ENCODE peak calls at places on chromosome 20, in ten cellular contexts. O is fibroblast of lung; F is heart right ventricle; P is CD4-positive, CD25-positive, alpha-beta regulatory T cell; S is effector memory CD4-positive, alpha-beta T cell; C is breast epithelium; Y is GM23338; M is psoas muscle; E is K562; Q is tibial artery. N is an unnamed sample.

GRCh38 chr20:37973059-37973910 is 60.0 kb downstream of the TTI1 start:
- DNase-seq in O (no peak), F (no peak), P (no peak), S (no peak), C (no peak), Y (no peak), M (no peak), E (peak; percentile 28), Q (peak; percentile 29), N (no peak)

GRCh38 chr20:6882911-6883310 is 115.4 kb downstream of the BMP2 start:
- DNase-seq in O (peak; percentile 77), F (no peak), P (no peak), S (no peak), C (no peak), Y (no peak), M (no peak), E (no peak), Q (no peak), N (no peak)

GRCh38 chr20:59771506-59772372 is 161.7 kb downstream of the SYCP2 start:
- DNase-seq in O (no peak), F (peak; percentile 32), P (no peak), S (no peak), C (no peak), Y (no peak), M (no peak), E (no peak), Q (peak; percentile 42), N (no peak)

GRCh38 chr20:32958574-32958973 is 45.7 kb downstream of the SUN5 start:
- DNase-seq in O (no peak), F (no peak), P (no peak), S (no peak), C (no peak), Y (no peak), M (no peak), E (no peak), Q (peak; percentile 12), N (no peak)

GRCh38 chr20:57685134-57685851 is 24.5 kb downstream of the PMEPA1 start:
- DNase-seq in O (peak; percentile 77), F (peak; percentile 35), P (no peak), S (no peak), C (no peak), Y (no peak), M (no peak), E (no peak), Q (no peak), N (no peak)

GRCh38 chr20:11195169-11195568 is 521.4 kb upstream of the JAG1 start:
- DNase-seq in O (no peak), F (peak; percentile 13), P (no peak), S (no peak), C (no peak), Y (no peak), M (no peak), E (no peak), Q (no peak), N (no peak)

GRCh38 chr20:57211949-57212889 is 54.2 kb downstream of the BMP7 start:
- DNase-seq in O (peak; percentile 96), F (peak; percentile 60), P (no peak), S (no peak), C (peak; percentile 77), Y (peak; percentile 71), M (peak; percentile 75), E (no peak), Q (no peak), N (no peak)

GRCh38 chr20:3993109-3993508 is 22.2 kb downstream of the RNF24 start:
- DNase-seq in O (no peak), F (no peak), P (no peak), S (no peak), C (no peak), Y (no peak), M (no peak), E (no peak), Q (no peak), N (no peak)

GRCh38 chr20:47319517-47320252 is 36.8 kb downstream of the ZMYND8 start:
- DNase-seq in O (peak; percentile 87), F (peak; percentile 65), P (no peak), S (no peak), C (peak; percentile 96), Y (peak; percentile 98), M (peak; percentile 41), E (no peak), Q (no peak), N (no peak)

GRCh38 chr20:42484790-42485365 is 704.8 kb downstream of the PTPRT start:
- DNase-seq in O (no peak), F (no peak), P (no peak), S (no peak), C (no peak), Y (no peak), M (no peak), E (no peak), Q (no peak), N (no peak)

DNA sequence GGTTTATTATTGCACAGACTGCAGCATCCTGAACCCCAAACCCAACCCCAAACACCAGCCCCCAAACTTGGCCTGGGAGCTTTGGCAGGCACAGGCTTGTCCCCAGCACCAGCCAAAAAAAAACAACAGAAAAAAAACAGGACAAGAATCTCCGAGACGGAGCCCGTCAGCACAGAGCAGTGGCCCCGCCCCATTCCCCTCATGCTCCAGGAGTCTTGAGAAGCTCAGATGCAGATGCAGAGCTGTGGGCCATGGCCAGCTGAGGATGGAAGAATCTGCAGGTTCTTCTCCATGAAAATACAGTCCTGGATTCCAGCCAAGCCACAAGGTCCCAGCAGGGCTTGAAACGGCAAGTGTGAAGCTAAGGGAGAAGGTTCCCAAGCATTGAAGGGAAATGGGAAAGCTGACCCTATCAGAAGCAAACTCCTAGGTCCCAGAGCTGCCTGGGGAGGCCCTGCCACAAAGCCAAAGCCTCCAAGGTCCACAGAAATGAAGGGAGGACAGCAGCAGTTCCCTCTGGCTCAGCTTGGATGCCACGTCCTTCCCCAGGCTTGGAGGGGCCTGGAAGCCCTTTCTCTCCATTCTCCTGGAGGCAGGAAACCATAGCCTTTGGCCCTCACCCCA is 75.2 kb downstream of the JPH2 start:
- DNase-seq in O (peak; percentile 51), F (no peak), P (no peak), S (no peak), C (peak; percentile 63), Y (no peak), M (no peak), E (no peak), Q (peak; percentile 78), N (no peak)
- H3K4me1 ChIP-seq in O (no peaks in the 10 kb centered on the region), F (peaks cover 29% of the 10 kb centered on the region), P (peaks cover 4% of the 10 kb centered on the region), S (no peaks in the 10 kb centered on the region), C (no peaks in the 10 kb centered on the region), Y (no peaks in the 10 kb centered on the region), M (peaks cover 5% of the 10 kb centered on the region), E (no peaks in the 10 kb centered on the region), Q (no peaks in the 10 kb centered on the region), N (no peaks in the 10 kb centered on the region)

DNA sequence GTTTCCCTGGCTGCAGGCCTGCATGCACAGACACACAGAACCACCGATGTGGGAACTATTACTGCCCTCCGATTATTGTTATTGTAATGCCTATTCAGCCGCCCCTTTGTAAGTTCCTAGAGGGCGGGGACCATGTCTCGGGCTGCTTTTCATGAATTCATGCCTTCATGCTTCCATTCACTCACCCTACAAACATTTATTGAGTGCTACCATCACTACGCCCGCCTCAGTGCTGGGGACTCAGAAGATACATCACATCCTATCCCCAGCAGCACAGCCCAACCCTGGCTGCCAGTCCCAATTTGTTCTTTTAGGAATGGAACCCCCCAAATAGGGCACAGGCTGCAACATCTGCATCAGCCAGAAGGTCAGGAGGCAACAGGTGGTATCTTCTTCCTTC is 75.9 kb downstream of the FOXA2 start:
- DNase-seq in O (no peak), F (no peak), P (no peak), S (no peak), C (no peak), Y (no peak), M (no peak), E (no peak), Q (no peak), N (no peak)
- H3K4me1 ChIP-seq in O (no peaks in the 10 kb centered on the region), F (no peaks in the 10 kb centered on the region), P (no peaks in the 10 kb centered on the region), S (no peaks in the 10 kb centered on the region), C (no peaks in the 10 kb centered on the region), Y (peaks cover 8% of the 10 kb centered on the region), M (no peaks in the 10 kb centered on the region), E (peaks cover 10% of the 10 kb centered on the region), Q (no peaks in the 10 kb centered on the region), N (no peaks in the 10 kb centered on the region)

GRCh38 chr20:49697071-49697470 is 16.6 kb downstream of the B4GALT5 start:
- DNase-seq in O (no peak), F (no peak), P (no peak), S (no peak), C (peak; percentile 35), Y (peak; percentile 49), M (no peak), E (no peak), Q (no peak), N (no peak)
- H3K4me1 ChIP-seq in O (peaks cover 5% of the 10 kb centered on the region), F (peaks cover 89% of the 10 kb centered on the region), P (peaks cover 41% of the 10 kb centered on the region), S (peaks cover 21% of the 10 kb centered on the region), C (no peaks in the 10 kb centered on the region), Y (peaks cover 71% of the 10 kb centered on the region), M (peaks cover 92% of the 10 kb centered on the region), E (peaks cover 30% of the 10 kb centered on the region), Q (no peaks in the 10 kb centered on the region), N (no peaks in the 10 kb centered on the region)

GRCh38 chr20:17878912-17879602 is 89.5 kb downstream of the SNX5 start:
- DNase-seq in O (no peak), F (no peak), P (no peak), S (no peak), C (no peak), Y (no peak), M (no peak), E (peak; percentile 24), Q (no peak), N (no peak)

GRCh38 chr20:17875981-17876385 is 92.6 kb downstream of the SNX5 start:
- DNase-seq in O (no peak), F (no peak), P (no peak), S (no peak), C (no peak), Y (peak; percentile 45), M (no peak), E (no peak), Q (no peak), N (no peak)

GRCh38 chr20:17881741-17882064 is 86.9 kb downstream of the SNX5 start:
- DNase-seq in O (no peak), F (no peak), P (no peak), S (no peak), C (no peak), Y (no peak), M (no peak), E (no peak), Q (no peak), N (no peak)

GRCh38 chr20:17875106-17875980 is 93.3 kb downstream of the SNX5 start:
- DNase-seq in O (peak; percentile 83), F (peak; percentile 58), P (no peak), S (no peak), C (peak; percentile 93), Y (no peak), M (peak; percentile 79), E (no peak), Q (peak; percentile 86), N (no peak)

DNA sequence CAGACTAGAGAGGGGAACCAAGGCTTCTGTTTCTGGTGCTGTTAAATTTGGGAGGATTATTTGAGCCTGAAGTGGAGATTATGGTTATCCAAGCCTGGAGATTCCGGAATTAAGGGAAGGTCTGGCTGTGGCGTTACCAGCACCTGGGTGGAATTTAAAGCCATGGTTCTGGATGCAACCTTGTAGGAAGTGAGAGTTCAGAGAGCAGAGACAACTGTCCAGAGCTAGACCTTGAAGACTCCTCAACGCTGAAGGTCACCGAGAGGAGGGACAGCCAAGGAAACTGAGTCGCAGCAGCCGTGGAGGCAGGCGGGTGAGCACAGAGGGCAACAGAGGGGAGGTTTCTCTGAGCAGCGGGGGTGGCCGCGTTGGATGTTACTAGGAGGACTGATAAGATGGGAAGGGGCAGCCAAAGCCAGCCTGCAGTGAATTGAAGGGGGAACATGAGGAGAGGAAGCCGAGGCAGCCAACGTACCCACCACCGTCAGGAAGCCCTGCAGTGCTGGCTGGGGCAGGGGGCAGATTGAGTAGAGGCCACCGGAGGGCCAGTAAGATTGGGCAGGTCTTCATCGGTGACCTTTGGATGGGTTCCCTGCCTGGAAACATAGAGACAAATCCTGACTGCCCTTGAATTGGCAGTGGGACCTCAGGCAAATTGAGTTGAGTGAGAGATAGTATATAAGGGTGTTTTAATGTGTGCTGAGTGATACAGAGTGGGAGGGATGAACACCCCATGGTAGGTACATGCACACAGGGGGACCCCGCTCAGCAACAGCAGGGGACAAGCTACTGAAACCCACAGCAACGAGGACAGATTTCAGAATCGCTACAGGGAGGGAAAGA is 90.3 kb downstream of the SNX5 start:
- DNase-seq in O (no peak), F (no peak), P (no peak), S (no peak), C (no peak), Y (no peak), M (no peak), E (no peak), Q (peak; percentile 58), N (no peak)
- H3K4me1 ChIP-seq in O (peaks cover 21% of the 10 kb centered on the region), F (peaks cover 40% of the 10 kb centered on the region), P (no peaks in the 10 kb centered on the region), S (no peaks in the 10 kb centered on the region), C (peaks cover 14% of the 10 kb centered on the region), Y (peaks cover 17% of the 10 kb centered on the region), M (no peaks in the 10 kb centered on the region), E (no peaks in the 10 kb centered on the region), Q (peaks cover 4% of the 10 kb centered on the region), N (no peaks in the 10 kb centered on the region)

N was measured in DND-41.